ENCODE peak calls at places on chromosomes 3 and 15, in six cellular contexts. F, L, Z, R, S and Y are unnamed samples.

GRCh38 chr15:66598095-66598815 is 32.5 kb upstream of the LCTL start:
- DNase-seq in F (no peak), L (no peak), Z (no peak), R (no peak), S (no peak), Y (no peak)

GRCh38 chr3:44948239-44948638 is 27.7 kb downstream of the ZDHHC3 start:
- DNase-seq in F (no peak), L (no peak), Z (no peak), R (no peak), S (no peak), Y (no peak)

GRCh38 chr3:39101022-39101689 is 6.3 kb downstream of the GORASP1 start:
- DNase-seq in F (no peak), L (peak; percentile 16), Z (peak; percentile 35), R (no peak), S (no peak), Y (no peak)

GRCh38 chr3:138097192-138097829 is 18.1 kb downstream of the DZIP1L start:
- DNase-seq in F (no peak), L (no peak), Z (no peak), R (no peak), S (no peak), Y (no peak)

GRCh38 chr15:36449084-36449661 is 130.3 kb upstream of the CDIN1 start:
- DNase-seq in F (no peak), L (no peak), Z (no peak), R (no peak), S (no peak), Y (no peak)

GRCh38 chr3:95151590-95151989 is 1088.7 kb downstream of the NSUN3 start:
- DNase-seq in F (no peak), L (no peak), Z (no peak), R (no peak), S (no peak), Y (no peak)

GRCh38 chr3:8204846-8205624 is 296.6 kb upstream of the LMCD1 start:
- DNase-seq in F (no peak), L (no peak), Z (peak; percentile 90), R (no peak), S (no peak), Y (no peak)

GRCh38 chr15:61034793-61035710 is 194.1 kb downstream of the RORA start:
- DNase-seq in F (no peak), L (no peak), Z (no peak), R (no peak), S (no peak), Y (no peak)

GRCh38 chr15:89673162-89673506 is 6.0 kb downstream of the PLIN1 start:
- DNase-seq in F (no peak), L (no peak), Z (peak; percentile 6), R (no peak), S (no peak), Y (no peak)

GRCh38 chr3:39150803-39151631 is 2.4 kb downstream of the CSRNP1 start:
- DNase-seq in F (peak; percentile 92), L (peak; percentile 82), Z (peak; percentile 85), R (no peak), S (peak; percentile 92), Y (peak; percentile 96)

GRCh38 chr3:159604151-159604581 is 384.5 kb upstream of the IL12A start:
- DNase-seq in F (no peak), L (no peak), Z (peak; percentile 29), R (no peak), S (peak; percentile 86), Y (no peak)

GRCh38 chr15:82530606-82531379 is 9.5 kb downstream of the RPS17 start:
- DNase-seq in F (peak; percentile 78), L (peak; percentile 74), Z (peak; percentile 71), R (peak; percentile 55), S (peak; percentile 62), Y (peak; percentile 88)

GRCh38 chr15:66167854-66168253 is 85.7 kb downstream of the MEGF11 start:
- DNase-seq in F (no peak), L (no peak), Z (no peak), R (no peak), S (no peak), Y (no peak)

GRCh38 chr3:151156618-151157216 is 46.3 kb downstream of the GPR171 start:
- DNase-seq in F (no peak), L (peak; percentile 47), Z (peak; percentile 76), R (no peak), S (no peak), Y (no peak)

GRCh38 chr3:161020264-161020663 is 84.9 kb downstream of the B3GALNT1 start:
- DNase-seq in F (no peak), L (no peak), Z (no peak), R (no peak), S (no peak), Y (no peak)

DNA sequence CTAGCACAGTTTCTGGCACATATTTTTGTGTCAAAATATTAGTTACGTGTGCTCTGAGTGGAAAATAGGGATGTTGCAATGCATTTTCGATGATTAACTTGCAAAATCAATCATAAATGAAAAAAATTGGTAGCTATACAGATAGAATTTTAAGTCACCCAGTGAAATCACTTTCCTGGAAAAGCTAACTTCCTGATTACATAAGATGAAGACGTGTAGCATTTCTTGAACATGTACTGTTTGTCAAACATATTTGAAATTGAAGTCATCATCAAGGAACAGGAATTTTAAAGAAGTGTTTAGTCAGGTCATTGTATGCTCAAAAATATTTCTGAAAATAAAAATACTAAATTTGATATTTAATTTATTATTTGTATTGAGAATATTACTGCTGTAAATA is 977.7 kb downstream of the PLOD2 start:
- DNase-seq in F (no peak), L (no peak), Z (peak; percentile 78), R (no peak), S (no peak), Y (no peak)
- H3K4me3 ChIP-seq in F (no peak overlapping the region), L (no peak overlapping the region), Z (no peak overlapping the region), R (no peak overlapping the region), S (no peak overlapping the region), Y (no peak overlapping the region)

GRCh38 chr3:114994554-114995341 is 152.3 kb downstream of the ZBTB20 start:
- DNase-seq in F (no peak), L (no peak), Z (no peak), R (no peak), S (no peak), Y (no peak)
- H3K36me3 ChIP-seq in F (no peaks in the 10 kb centered on the region), L (no peaks in the 10 kb centered on the region), Z (no peaks in the 10 kb centered on the region), R (no peaks in the 10 kb centered on the region), S (no peaks in the 10 kb centered on the region), Y (no peaks in the 10 kb centered on the region)

GRCh38 chr3:72445827-72446405 is 402.3 kb downstream of the SHQ1 start:
- DNase-seq in F (no peak), L (peak; percentile 1), Z (peak; percentile 4), R (no peak), S (no peak), Y (no peak)

GRCh38 chr3:72447059-72447946 is 400.9 kb downstream of the SHQ1 start:
- DNase-seq in F (peak; percentile 97), L (peak; percentile 83), Z (peak; percentile 58), R (no peak), S (peak; percentile 92), Y (peak; percentile 95)

GRCh38 chr3:72442755-72443154 is 405.5 kb downstream of the SHQ1 start:
- DNase-seq in F (no peak), L (no peak), Z (no peak), R (no peak), S (no peak), Y (no peak)

GRCh38 chr3:72446406-72447058 is 401.7 kb downstream of the SHQ1 start:
- DNase-seq in F (no peak), L (peak; percentile 58), Z (peak; percentile 43), R (no peak), S (no peak), Y (no peak)

GRCh38 chr3:72444642-72445223 is 403.5 kb downstream of the SHQ1 start:
- DNase-seq in F (no peak), L (peak; percentile 20), Z (peak; percentile 40), R (no peak), S (no peak), Y (no peak)
- H3K4me3 ChIP-seq in F (peak overlapping the region; percentile 85), L (no peak overlapping the region), Z (no peak overlapping the region), R (peak overlapping the region; percentile 95), S (no peak overlapping the region), Y (no peak overlapping the region)

GRCh38 chr3:197238842-197239241 is 59.6 kb downstream of the DLG1 start:
- DNase-seq in F (no peak), L (no peak), Z (no peak), R (no peak), S (no peak), Y (no peak)
- H3K36me3 ChIP-seq in F (no peaks in the 10 kb centered on the region), L (peaks cover 2% of the 10 kb centered on the region), Z (peaks cover 2% of the 10 kb centered on the region), R (peaks cover 4% of the 10 kb centered on the region), S (no peaks in the 10 kb centered on the region), Y (no peaks in the 10 kb centered on the region)

DNA sequence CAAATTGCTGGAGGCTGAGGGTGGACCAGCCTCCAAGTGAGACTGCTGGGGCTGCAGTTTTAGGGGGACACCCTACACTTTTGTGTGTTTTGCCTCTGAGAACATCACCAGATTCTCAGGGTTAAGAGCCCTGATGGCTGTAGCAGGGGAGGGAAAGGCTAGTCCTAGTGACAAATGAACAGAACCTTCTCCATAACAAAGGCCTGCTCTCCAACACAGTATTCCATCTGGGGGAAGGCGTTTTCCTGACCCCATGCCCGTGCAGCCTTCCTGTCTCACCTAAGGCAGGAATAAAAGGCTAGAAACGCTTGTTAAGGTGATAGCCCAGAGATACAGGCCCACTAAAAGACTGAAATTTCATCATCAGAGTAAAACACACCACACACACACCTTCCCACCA is 50.2 kb upstream of the NSMCE3 start:
- DNase-seq in F (no peak), L (no peak), Z (no peak), R (no peak), S (no peak), Y (no peak)
- H3K4me3 ChIP-seq in F (no peak overlapping the region), L (no peak overlapping the region), Z (no peak overlapping the region), R (no peak overlapping the region), S (no peak overlapping the region), Y (no peak overlapping the region)